ENCODE peak calls at places on chromosomes 3 and 15, in five cellular contexts. Y is progenitor cell of endocrine pancreas, X is foreskin fibroblast, M is A549, I is body of pancreas. H is an unnamed sample.

GRCh38 chr3:43995078-43995928 is 246.4 kb upstream of the TOPAZ1 start:
- DNase-seq in Y (no peak), X (no peak), M (no peak), I (no peak), H (peak)

GRCh38 chr3:30688776-30689175 is 82.4 kb downstream of the TGFBR2 start:
- DNase-seq in Y (no peak), X (peak), M (no peak), I (no peak), H (no peak)

GRCh38 chr15:83845230-83845629 is 191.3 kb downstream of the ADAMTSL3 start:
- DNase-seq in Y (no peak), X (peak), M (no peak), I (no peak), H (no peak)

GRCh38 chr3:197183582-197183981 is 114.8 kb downstream of the DLG1 start:
- DNase-seq in Y (no peak), X (no peak), M (no peak), I (no peak), H (no peak)

GRCh38 chr15:93846148-93846547 is 385.2 kb upstream of the MCTP2 start:
- DNase-seq in Y (no peak), X (no peak), M (no peak), I (no peak), H (no peak)

GRCh38 chr3:163924600-163924999 is 1153.7 kb downstream of the SI start:
- DNase-seq in Y (no peak), X (no peak), M (no peak), I (no peak), H (peak)

GRCh38 chr15:57227899-57228298 is 148.4 kb upstream of the CGNL1 start:
- DNase-seq in Y (no peak), X (peak), M (no peak), I (no peak), H (no peak)

GRCh38 chr3:159832024-159832423 is 156.6 kb upstream of the IL12A start:
- DNase-seq in Y (no peak), X (no peak), M (no peak), I (no peak), H (no peak)

GRCh38 chr15:59953392-59953883 is 50.7 kb upstream of the FOXB1 start:
- DNase-seq in Y (peak), X (no peak), M (no peak), I (peak), H (peak)

GRCh38 chr15:81338422-81339007 is 14.6 kb upstream of the STARD5 start:
- DNase-seq in Y (no peak), X (peak), M (no peak), I (peak), H (no peak)

GRCh38 chr15:41024141-41024540 is 70.9 kb downstream of the CHAC1 start:
- DNase-seq in Y (no peak), X (peak), M (no peak), I (no peak), H (no peak)

GRCh38 chr15:64894395-64895056 is 17.2 kb upstream of the ANKDD1A start:
- DNase-seq in Y (peak), X (no peak), M (no peak), I (no peak), H (no peak)

GRCh38 chr15:82105458-82106205 is 59.8 kb upstream of the MEX3B start:
- DNase-seq in Y (no peak), X (peak), M (no peak), I (peak), H (peak)

GRCh38 chr15:73593278-73594074 is 39.7 kb downstream of the NPTN start:
- DNase-seq in Y (no peak), X (no peak), M (no peak), I (peak), H (no peak)

GRCh38 chr3:44501971-44502370 is 24.5 kb upstream of the ZNF445 start:
- DNase-seq in Y (no peak), X (no peak), M (no peak), I (no peak), H (no peak)

GRCh38 chr3:116836286-116836685 is 126.7 kb downstream of the TUSC7 start:
- DNase-seq in Y (no peak), X (peak), M (no peak), I (no peak), H (no peak)

GRCh38 chr15:78751602-78751979 is 59.7 kb downstream of the ADAMTS7 start:
- DNase-seq in Y (no peak), X (no peak), M (no peak), I (no peak), H (no peak)

GRCh38 chr3:64188810-64189560 is 36.3 kb downstream of the PRICKLE2 start:
- DNase-seq in Y (no peak), X (peak), M (peak), I (peak), H (peak)

GRCh38 chr3:64185436-64185835 is 39.8 kb downstream of the PRICKLE2 start:
- DNase-seq in Y (no peak), X (no peak), M (no peak), I (no peak), H (no peak)

GRCh38 chr3:64184621-64185020 is 40.6 kb downstream of the PRICKLE2 start:
- DNase-seq in Y (no peak), X (peak), M (no peak), I (no peak), H (no peak)

GRCh38 chr3:64186667-64187064 is 38.6 kb downstream of the PRICKLE2 start:
- DNase-seq in Y (no peak), X (no peak), M (no peak), I (no peak), H (no peak)

DNA sequence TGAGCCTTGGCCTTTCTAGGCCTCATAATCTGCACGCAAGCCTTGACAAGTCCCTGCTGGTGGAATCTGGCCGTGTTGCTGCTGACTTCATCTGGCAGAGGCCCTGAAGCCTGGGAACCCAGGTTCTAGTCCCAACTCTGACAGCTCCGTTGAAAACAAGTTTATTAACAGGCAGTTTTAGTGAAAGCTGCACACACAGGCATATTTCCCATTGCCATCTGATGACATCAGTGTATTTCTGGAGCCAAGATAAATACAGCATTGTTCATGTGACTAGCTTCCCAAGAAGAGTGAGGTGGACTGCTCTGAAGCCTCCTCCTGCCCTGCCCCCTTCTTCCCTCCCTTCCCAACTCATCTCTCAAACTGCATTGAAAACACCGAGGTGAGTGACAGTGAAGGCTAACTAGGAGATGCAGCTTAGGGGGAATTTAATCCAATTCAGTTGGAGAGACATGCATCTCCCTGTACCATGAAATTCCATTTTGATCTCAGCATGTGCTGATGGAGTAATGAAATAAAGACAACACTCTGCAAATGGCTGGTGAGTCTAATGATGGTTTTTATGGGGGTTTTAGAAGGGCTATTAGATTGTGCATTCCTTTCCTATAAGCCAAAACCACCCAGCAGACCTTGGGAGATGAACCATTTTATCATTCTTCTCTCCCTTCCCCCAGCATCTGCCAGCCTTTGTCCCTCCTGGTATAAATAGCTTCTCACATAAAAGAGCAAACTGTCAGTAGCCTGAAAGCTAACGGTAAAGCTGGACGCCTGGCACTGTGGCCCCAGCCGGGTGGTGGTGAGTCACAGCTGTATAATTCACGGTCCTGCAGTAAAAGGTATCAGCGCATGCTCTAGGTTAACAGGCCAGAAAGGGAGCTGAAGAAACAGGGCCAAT is 38.0 kb downstream of the PRICKLE2 start:
- DNase-seq in Y (no peak), X (peak), M (peak), I (peak), H (peak)
- TF ChIP-seq CTCF in Y (no peak), X (no peak), M (no peak), I (peak), H (no peak)

DNA sequence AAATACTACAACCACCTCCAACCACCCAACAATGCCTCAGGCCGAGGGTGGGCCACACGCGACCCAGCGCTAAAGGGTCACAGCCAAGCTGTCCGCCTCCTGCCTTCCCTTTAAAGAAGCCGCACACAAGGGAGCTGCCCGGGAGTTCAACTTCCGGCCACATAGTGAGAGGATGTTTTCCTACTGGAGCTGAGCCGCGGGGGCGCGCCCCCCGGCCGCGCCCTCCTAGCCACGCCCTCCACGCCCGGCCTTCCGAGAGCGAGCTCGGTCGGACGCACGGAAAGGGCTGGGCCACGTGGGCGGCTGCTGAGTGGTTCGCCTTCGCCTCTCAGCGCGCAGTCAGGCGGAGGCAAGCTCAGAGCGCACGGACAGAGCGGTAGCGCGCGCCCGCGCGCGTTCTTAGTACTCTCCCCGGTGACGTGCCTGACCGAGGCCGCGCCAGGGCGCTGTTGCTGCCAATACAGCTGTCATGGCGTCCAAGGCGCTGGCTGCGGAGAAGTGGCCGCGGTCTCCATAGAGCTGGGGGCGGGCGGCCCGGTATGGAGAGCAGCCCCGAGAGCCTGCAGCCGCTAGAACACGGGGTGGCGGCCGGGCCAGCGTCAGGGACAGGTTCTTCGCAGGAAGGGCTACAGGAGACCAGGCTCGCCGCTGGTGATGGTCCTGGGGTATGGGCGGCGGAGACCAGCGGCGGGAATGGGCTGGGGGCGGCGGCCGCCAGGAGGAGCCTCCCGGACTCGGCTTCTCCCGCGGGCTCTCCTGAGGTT is at the start of gene MINDY2:
- DNase-seq in Y (peak), X (peak), M (peak), I (peak), H (peak)
- TF ChIP-seq CTCF in Y (peak), X (peak), M (peak), I (peak), H (peak)

DNA sequence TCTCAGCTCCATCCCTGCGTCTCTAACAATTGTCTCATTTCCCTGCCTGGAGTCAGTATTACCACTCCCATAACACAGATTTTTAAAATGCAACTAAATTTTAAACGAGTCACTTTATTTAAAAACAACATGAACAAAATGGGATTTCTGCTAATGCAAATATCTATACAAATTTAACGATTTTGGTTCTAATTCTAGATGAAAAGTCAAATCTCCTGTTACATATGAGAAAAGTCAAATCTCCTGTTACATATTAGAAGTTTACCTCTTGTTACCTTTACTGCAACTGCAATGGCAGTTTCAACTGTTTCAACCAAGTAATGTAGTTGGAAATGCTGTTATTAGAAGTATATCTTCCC is 578 bp upstream of the RPL39L start:
- DNase-seq in Y (no peak), X (no peak), M (no peak), I (no peak), H (no peak)
- TF ChIP-seq CTCF in Y (no peak), X (no peak), M (no peak), I (no peak), H (no peak)

GRCh38 chr3:144771401-144771870 is 799.8 kb downstream of the DIPK2A start:
- DNase-seq in Y (no peak), X (peak), M (no peak), I (no peak), H (no peak)

GRCh38 chr3:144773344-144773743 is 801.7 kb downstream of the DIPK2A start:
- DNase-seq in Y (no peak), X (no peak), M (no peak), I (no peak), H (no peak)

GRCh38 chr3:144770291-144770690 is 798.7 kb downstream of the DIPK2A start:
- DNase-seq in Y (no peak), X (no peak), M (no peak), I (no peak), H (no peak)

GRCh38 chr3:144772372-144772771 is 800.7 kb downstream of the DIPK2A start:
- DNase-seq in Y (no peak), X (no peak), M (no peak), I (no peak), H (no peak)

GRCh38 chr3:144770813-144771400 is 799.3 kb downstream of the DIPK2A start:
- DNase-seq in Y (no peak), X (peak), M (no peak), I (no peak), H (peak)
- TF ChIP-seq CTCF in Y (peak), X (peak), M (peak), I (peak), H (no peak)

H was measured in Calu3.